ENCODE peak calls at places on chromosome 13, in four cellular contexts. B is GM12891, M is K562, T is HL-60. O is an unnamed sample.

GRCh38 chr13:41455725-41456419 is 1.5 kb upstream of the RGCC start:
- DNase-seq in B (no peak), T (no peak), M (no peak), O (no peak)

GRCh38 chr13:81138353-81138995 is 797.5 kb upstream of the SPRY2 start:
- DNase-seq in T (no peak), M (no peak), B (no peak), O (no peak)

GRCh38 chr13:23025848-23026608 is 154.8 kb upstream of the SGCG start:
- DNase-seq in B (no peak), M (no peak), T (peak), O (no peak)

GRCh38 chr13:113859311-113860050 is 4.4 kb downstream of the GAS6 start:
- DNase-seq in T (no peak), M (no peak), B (no peak), O (no peak)

GRCh38 chr13:113441661-113442060 is 11.6 kb downstream of the ADPRHL1 start:
- DNase-seq in T (no peak), B (no peak), M (no peak), O (no peak)

GRCh38 chr13:71320452-71320851 is 546.6 kb downstream of the DACH1 start:
- DNase-seq in T (peak), B (no peak), M (no peak), O (no peak)

GRCh38 chr13:79647518-79647917 is 166.6 kb downstream of the NDFIP2 start:
- DNase-seq in M (no peak), B (no peak), T (no peak), O (no peak)

GRCh38 chr13:105979586-105979985 is 555.9 kb downstream of the EFNB2 start:
- DNase-seq in B (no peak), M (no peak), T (no peak), O (no peak)

GRCh38 chr13:40058757-40059236 is 403.3 kb downstream of the COG6 start:
- DNase-seq in T (no peak), B (no peak), M (no peak), O (peak)

GRCh38 chr13:88979465-88980180 is 1308.5 kb downstream of the SLITRK5 start:
- DNase-seq in B (no peak), M (no peak), T (no peak), O (no peak)

GRCh38 chr13:111614009-111614408 is 293.6 kb downstream of the TEX29 start:
- DNase-seq in M (no peak), T (no peak), B (no peak), O (no peak)

GRCh38 chr13:30810261-30810701 is 74.9 kb downstream of the ALOX5AP start:
- DNase-seq in B (no peak), T (no peak), M (no peak), O (no peak)

GRCh38 chr13:48775804-48776203 is 122.1 kb downstream of the CYSLTR2 start:
- DNase-seq in M (no peak), B (no peak), T (no peak), O (no peak)

GRCh38 chr13:75633285-75633684 is 2.8 kb upstream of the LMO7 start:
- DNase-seq in M (no peak), B (no peak), T (no peak), O (no peak)

GRCh38 chr13:107883561-107884175 is 331.7 kb downstream of the LIG4 start:
- DNase-seq in B (no peak), T (no peak), M (peak), O (no peak)

GRCh38 chr13:19818223-19818842 is 35.6 kb upstream of the PSPC1 start:
- DNase-seq in T (peak), M (peak), B (no peak), O (no peak)

GRCh38 chr13:79736356-79736755 is 255.4 kb downstream of the NDFIP2 start:
- DNase-seq in B (no peak), T (no peak), M (no peak), O (no peak)

GRCh38 chr13:77026255-77026782 is 640 bp downstream of the FBXL3 start:
- DNase-seq in B (peak), T (peak), M (peak), O (peak)

GRCh38 chr13:31005066-31005465 is 72.6 kb downstream of the TEX26 start:
- DNase-seq in B (no peak), M (no peak), T (no peak), O (no peak)

GRCh38 chr13:46961719-46962118 is 64.9 kb upstream of the HTR2A start:
- DNase-seq in M (no peak), B (peak), T (peak), O (peak)

GRCh38 chr13:65292488-65292901 is 1937.6 kb downstream of the PCDH9 start:
- DNase-seq in T (no peak), B (no peak), M (no peak), O (no peak)

GRCh38 chr13:79837741-79838450 is 356.9 kb downstream of the NDFIP2 start:
- DNase-seq in B (no peak), T (no peak), M (no peak), O (no peak)

DNA sequence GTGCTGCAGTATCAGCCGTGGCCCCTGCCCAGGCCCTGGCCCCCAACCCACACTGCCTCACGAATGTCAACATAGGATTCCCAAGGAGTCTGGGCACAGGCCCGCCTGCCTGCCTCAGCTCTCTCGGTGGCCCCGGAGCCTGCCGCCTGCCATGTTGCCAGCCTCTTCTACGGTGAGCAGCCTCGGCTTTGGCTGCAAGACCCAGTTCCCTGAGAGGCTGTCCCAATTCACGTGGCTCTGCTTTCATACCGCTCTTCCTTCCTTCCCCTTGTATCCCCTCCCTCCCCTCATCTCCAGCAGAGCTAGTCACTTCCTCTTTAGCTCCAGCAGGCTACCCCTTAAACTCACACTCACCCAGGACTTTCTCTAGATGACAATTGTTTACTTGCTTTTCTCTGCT is 42.7 kb downstream of the SERP2 start:
- DNase-seq in M (no peak), T (peak), B (no peak), O (no peak)
- TF ChIP-seq SPI1 in M (peak), T (peak), B (peak), O (no peak)

DNA sequence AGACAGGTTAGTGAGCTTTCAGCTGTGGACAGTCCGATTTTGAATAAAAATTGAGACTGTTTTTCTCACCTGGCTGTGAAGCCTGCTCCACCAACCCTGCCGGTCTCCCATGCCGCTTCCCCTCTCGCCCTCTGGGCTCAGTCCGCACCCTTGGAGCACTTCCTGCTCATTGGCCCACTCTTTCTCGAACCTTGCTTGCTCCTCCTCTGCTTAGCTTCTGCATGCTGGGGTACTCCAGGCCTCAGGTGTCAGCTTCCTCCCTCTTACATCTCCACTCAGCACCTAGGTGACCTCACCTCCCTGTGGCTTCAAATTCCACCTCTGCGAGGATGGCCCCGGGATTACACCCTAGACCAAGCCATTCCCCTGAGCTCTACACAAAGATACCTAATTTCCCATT is 39.6 kb downstream of the C13orf42 start:
- DNase-seq in M (no peak), T (no peak), B (no peak), O (no peak)
- TF ChIP-seq SPI1 in M (no peak), T (no peak), B (no peak), O (no peak)

DNA sequence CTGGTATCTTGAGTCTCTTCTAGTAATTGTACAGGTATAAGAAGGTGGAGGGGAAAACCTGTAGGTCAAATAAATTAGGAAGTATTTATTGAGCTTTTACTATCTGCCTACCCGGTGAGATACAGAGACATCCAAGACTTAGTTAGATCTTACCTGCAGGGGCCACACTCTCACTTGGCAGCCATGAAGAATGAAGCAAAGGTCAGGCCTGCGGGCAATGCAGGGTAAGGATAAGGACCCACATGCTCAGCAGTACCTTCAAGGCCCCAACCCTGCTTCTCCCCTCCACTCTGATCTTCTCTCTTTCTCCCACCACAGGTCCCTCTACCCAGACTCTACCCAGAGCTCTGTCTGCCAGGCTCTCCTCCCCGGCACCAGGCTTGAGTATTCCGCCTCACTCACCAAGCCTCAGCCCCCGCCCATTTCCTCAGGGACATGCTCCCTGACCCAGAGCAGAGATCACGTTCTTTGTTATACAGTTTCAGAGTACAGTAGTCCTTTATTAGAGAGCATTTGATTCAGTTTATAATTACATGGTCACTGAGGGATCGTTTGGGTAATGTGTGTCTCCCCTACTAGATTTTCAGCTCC is 18.9 kb upstream of the CLDN10 start:
- DNase-seq in B (no peak), M (no peak), T (no peak), O (no peak)
- TF ChIP-seq SPI1 in B (no peak), M (no peak), T (no peak), O (no peak)

GRCh38 chr13:96000069-96000468 is 53.1 kb downstream of the UGGT2 start:
- DNase-seq in M (no peak), B (no peak), T (no peak), O (no peak)
- TF ChIP-seq SPI1 in M (no peak), B (no peak), T (no peak), O (no peak)

GRCh38 chr13:74074723-74075122 is 59.5 kb downstream of the KLF12 start:
- DNase-seq in B (no peak), M (no peak), T (no peak), O (no peak)
- TF ChIP-seq SPI1 in B (no peak), M (no peak), T (no peak), O (no peak)

DNA sequence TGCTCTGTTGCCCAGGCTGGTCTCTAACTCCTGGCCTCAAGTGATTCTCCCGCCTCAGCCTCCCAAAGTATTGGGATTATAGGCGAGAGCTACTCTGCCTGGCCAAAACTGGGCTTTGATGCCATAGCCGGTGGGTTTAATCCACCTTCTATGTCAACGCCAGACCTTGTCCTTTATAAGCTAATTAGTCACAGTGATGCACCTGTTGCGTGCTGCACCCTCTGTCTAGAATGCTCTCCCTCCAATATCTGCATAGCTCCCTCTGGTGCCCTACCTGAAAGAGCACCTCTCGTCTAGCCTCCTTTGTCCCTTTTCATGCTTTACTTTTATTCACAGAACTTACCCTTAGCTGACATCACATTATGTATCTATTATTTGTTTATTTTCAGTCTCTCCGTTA is 148.2 kb downstream of the USP12 start:
- DNase-seq in M (no peak), B (no peak), T (no peak), O (no peak)
- TF ChIP-seq SPI1 in M (no peak), B (no peak), T (no peak), O (no peak)

DNA sequence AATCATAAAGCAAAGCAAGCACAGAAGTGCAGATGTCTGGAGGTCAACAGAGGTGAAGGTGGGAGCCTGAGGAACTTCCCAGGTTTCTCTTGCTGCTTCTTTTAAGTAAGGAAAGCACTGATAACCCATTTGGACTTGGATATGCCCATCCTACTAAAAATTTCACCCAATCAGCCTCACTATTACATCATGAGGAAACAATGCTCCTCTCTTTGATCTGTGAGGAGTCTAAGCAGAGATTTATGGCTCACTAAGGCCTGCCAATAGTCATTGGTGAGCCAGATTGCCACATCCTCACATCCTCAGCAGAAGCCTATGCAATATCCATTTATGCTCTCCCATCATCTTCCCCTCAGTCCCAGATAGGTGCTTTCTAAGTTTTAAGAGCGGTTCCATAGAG is 98.7 kb downstream of the EPSTI1 start:
- DNase-seq in T (no peak), M (no peak), B (no peak), O (no peak)
- TF ChIP-seq SPI1 in T (no peak), M (no peak), B (no peak), O (no peak)

DNA sequence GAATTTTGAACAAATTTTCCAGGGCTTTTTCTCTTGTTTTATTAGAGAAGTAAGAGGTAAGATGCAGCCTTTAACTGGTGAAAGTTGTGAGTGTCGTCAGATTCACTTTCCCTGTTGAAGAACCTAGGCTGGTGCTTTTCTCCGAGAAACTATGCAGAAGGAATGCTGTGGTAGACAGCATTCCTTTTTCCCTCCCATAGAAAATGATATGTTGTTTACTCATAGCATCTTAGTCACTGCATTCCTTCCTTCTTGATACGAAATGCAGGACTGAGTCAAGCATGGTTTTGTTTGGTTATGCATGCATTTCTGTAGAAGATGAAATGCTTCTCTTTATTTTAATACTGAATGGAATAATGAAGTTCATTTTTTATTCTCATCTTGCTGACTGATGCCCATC is 3.4 kb downstream of the ITGBL1 start:
- DNase-seq in B (no peak), T (no peak), M (no peak), O (no peak)
- TF ChIP-seq SPI1 in B (no peak), T (no peak), M (no peak), O (no peak)

GRCh38 chr13:43376596-43376995 is 353.2 kb downstream of the DNAJC15 start:
- DNase-seq in T (no peak), B (no peak), M (no peak), O (no peak)

GRCh38 chr13:43377955-43378354 is 354.6 kb downstream of the DNAJC15 start:
- DNase-seq in M (no peak), T (no peak), B (no peak), O (no peak)

GRCh38 chr13:43374621-43375020 is 351.2 kb downstream of the DNAJC15 start:
- DNase-seq in M (no peak), B (no peak), T (peak), O (no peak)

GRCh38 chr13:43379738-43380137 is 356.4 kb downstream of the DNAJC15 start:
- DNase-seq in T (no peak), M (no peak), B (no peak), O (no peak)

GRCh38 chr13:43377149-43377548 is 353.8 kb downstream of the DNAJC15 start:
- DNase-seq in M (no peak), B (no peak), T (no peak), O (no peak)
- TF ChIP-seq SPI1 in M (no peak), B (no peak), T (no peak), O (no peak)

GRCh38 chr13:85525411-85525810 is 273.8 kb downstream of the SLITRK6 start:
- DNase-seq in M (no peak), T (no peak), B (no peak), O (no peak)
- TF ChIP-seq SPI1 in M (no peak), T (no peak), B (no peak), O (no peak)